ENCODE peak calls at places on chromosomes 16 and 17, in eight cellular contexts. E is CD8-positive, alpha-beta memory T cell; A is GM23338; O is breast epithelium; B is SJSA1; Z is pancreas; G is lower leg skin; T is testis. P is an unnamed sample.

GRCh38 chr16:27346818-27347217 is 33.0 kb downstream of the IL4R start:
- DNase-seq in E (no peak), A (no peak), O (no peak), B (no peak), Z (no peak), G (no peak), T (no peak), P (no peak)

GRCh38 chr16:58114827-58115825 is 14.1 kb downstream of the CFAP20 start:
- DNase-seq in E (no peak), A (no peak), O (no peak), B (no peak), Z (no peak), G (no peak), T (no peak), P (no peak)

GRCh38 chr17:66426397-66427033 is 124.1 kb downstream of the PRKCA start:
- DNase-seq in E (no peak), A (peak; percentile 65), O (no peak), B (no peak), Z (no peak), G (no peak), T (no peak), P (no peak)

GRCh38 chr16:1877804-1878203 is 5.8 kb upstream of the MEIOB start:
- DNase-seq in E (no peak), A (no peak), O (no peak), B (no peak), Z (no peak), G (no peak), T (no peak), P (no peak)

GRCh38 chr17:56781944-56782737 is 51.6 kb downstream of the C17orf67 start:
- DNase-seq in E (no peak), A (no peak), O (no peak), B (no peak), Z (no peak), G (no peak), T (no peak), P (no peak)

GRCh38 chr17:3993493-3994220 is 29.4 kb upstream of the ATP2A3 start:
- DNase-seq in E (no peak), A (no peak), O (no peak), B (no peak), Z (no peak), G (no peak), T (no peak), P (no peak)

GRCh38 chr17:16171613-16172012 is 43.7 kb downstream of the NCOR1 start:
- DNase-seq in E (no peak), A (no peak), O (no peak), B (no peak), Z (peak; percentile 9), G (no peak), T (no peak), P (no peak)

GRCh38 chr17:36597866-36598777 is 3.3 kb upstream of the MRM1 start:
- DNase-seq in E (no peak), A (no peak), O (no peak), B (no peak), Z (no peak), G (no peak), T (no peak), P (no peak)

GRCh38 chr17:661509-661908 is 53.1 kb downstream of the VPS53 start:
- DNase-seq in E (no peak), A (no peak), O (no peak), B (no peak), Z (no peak), G (no peak), T (no peak), P (no peak)

GRCh38 chr16:71439531-71439930 is 2.3 kb downstream of the TLE7 start:
- DNase-seq in E (no peak), A (no peak), O (no peak), B (no peak), Z (no peak), G (no peak), T (no peak), P (no peak)

GRCh38 chr17:77424585-77425344 is 284.0 kb downstream of the SEC14L1 start:
- DNase-seq in E (no peak), A (no peak), O (peak; percentile 79), B (peak; percentile 99), Z (peak; percentile 60), G (peak; percentile 83), T (peak; percentile 96), P (peak; percentile 92)

GRCh38 chr17:28357061-28357900 is at the start of gene POLDIP2:
- DNase-seq in E (peak; percentile 94), A (peak; percentile 97), O (peak; percentile 94), B (peak; percentile 95), Z (peak; percentile 94), G (peak; percentile 94), T (peak; percentile 94), P (peak; percentile 95)

GRCh38 chr16:424033-424622 is 1.3 kb upstream of the RAB11FIP3 start:
- DNase-seq in E (no peak), A (no peak), O (peak; percentile 94), B (peak; percentile 84), Z (no peak), G (peak; percentile 89), T (peak; percentile 78), P (peak; percentile 25)
- H3K4me3 ChIP-seq in E (peak overlapping the region; percentile 78), A (peak overlapping the region; percentile 77), O (peak overlapping the region; percentile 71), B (peak overlapping the region; percentile 52), Z (no peak overlapping the region), G (no peak overlapping the region), T (peak overlapping the region; percentile 62), P (no peak overlapping the region)

GRCh38 chr17:79802736-79803420 is 6.0 kb upstream of the CBX8 start:
- DNase-seq in E (no peak), A (peak; percentile 65), O (no peak), B (no peak), Z (no peak), G (no peak), T (no peak), P (no peak)

GRCh38 chr17:79806863-79807720 is 10.2 kb upstream of the CBX8 start:
- DNase-seq in E (no peak), A (no peak), O (no peak), B (no peak), Z (no peak), G (no peak), T (no peak), P (no peak)

GRCh38 chr17:79803421-79803996 is 6.6 kb upstream of the CBX8 start:
- DNase-seq in E (no peak), A (peak; percentile 42), O (no peak), B (no peak), Z (no peak), G (no peak), T (no peak), P (no peak)

GRCh38 chr17:79803997-79804855 is 7.3 kb upstream of the CBX8 start:
- DNase-seq in E (no peak), A (peak; percentile 86), O (no peak), B (no peak), Z (no peak), G (no peak), T (no peak), P (no peak)

DNA sequence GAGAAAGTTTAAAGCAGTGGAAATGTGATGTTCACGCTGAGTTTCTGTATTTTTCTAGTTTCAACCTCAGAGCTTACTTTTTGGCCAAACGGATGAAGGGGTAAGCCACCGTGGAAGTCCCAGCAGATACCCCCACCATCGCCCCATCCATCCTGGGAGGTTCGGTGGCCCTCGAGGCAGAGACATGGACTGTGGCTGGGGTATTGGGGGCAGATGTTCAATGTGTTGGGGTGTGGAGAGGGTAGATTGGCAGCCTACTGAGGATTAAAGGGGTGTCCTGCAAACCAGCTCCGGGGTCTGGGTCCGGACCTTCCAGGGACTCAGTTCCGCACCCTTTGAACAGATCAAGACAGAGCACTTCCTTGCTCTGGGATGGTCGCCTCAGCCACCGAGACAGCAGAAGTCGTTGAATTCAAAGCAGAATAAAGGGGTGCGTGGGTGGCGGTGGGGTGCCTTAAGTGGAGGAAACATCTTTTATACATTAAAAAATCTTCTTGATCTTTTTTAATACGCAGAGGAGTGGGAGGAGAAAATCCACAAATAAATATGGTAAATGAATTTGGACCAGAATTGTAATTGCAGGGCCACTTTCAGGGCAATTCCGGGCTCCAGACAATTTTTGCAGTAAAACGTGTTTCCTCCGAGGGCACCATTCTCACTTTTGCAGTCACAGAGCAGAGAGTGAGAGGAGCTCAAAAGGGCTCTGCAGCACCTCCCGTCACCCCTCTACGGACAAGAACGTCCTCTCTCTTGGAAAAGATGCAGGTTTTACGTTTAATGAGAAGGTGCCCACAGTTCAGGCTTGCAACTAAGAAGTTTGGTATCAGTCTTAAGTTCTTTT is 8.2 kb upstream of the CBX8 start:
- DNase-seq in E (no peak), A (no peak), O (no peak), B (no peak), Z (no peak), G (no peak), T (no peak), P (no peak)
- H3K4me3 ChIP-seq in E (no peak overlapping the region), A (peak overlapping the region; percentile 41), O (no peak overlapping the region), B (no peak overlapping the region), Z (no peak overlapping the region), G (no peak overlapping the region), T (no peak overlapping the region), P (no peak overlapping the region)

GRCh38 chr17:2975469-2975958 is 87.9 kb downstream of the OR1D5 start:
- DNase-seq in E (no peak), A (no peak), O (peak; percentile 29), B (no peak), Z (no peak), G (no peak), T (peak; percentile 52), P (peak; percentile 20)
- H3K4me3 ChIP-seq in E (no peak overlapping the region), A (no peak overlapping the region), O (peak overlapping the region; percentile 55), B (no peak overlapping the region), Z (peak overlapping the region; percentile 21), G (no peak overlapping the region), T (no peak overlapping the region), P (no peak overlapping the region)

GRCh38 chr16:24730914-24731313 is 1.5 kb downstream of the TNRC6A start:
- DNase-seq in E (no peak), A (no peak), O (no peak), B (no peak), Z (no peak), G (no peak), T (no peak), P (no peak)

GRCh38 chr16:24729243-24729966 is at the start of gene TNRC6A:
- DNase-seq in E (peak; percentile 79), A (peak; percentile 92), O (peak; percentile 80), B (peak; percentile 95), Z (peak; percentile 91), G (peak; percentile 84), T (peak; percentile 90), P (peak; percentile 90)

GRCh38 chr16:24729967-24730815 is 740 bp downstream of the TNRC6A start:
- DNase-seq in E (no peak), A (peak; percentile 51), O (no peak), B (no peak), Z (peak; percentile 34), G (peak; percentile 26), T (peak; percentile 83), P (peak; percentile 30)

GRCh38 chr16:24734382-24734781 is 4.9 kb downstream of the TNRC6A start:
- DNase-seq in E (no peak), A (no peak), O (no peak), B (no peak), Z (no peak), G (no peak), T (no peak), P (no peak)

DNA sequence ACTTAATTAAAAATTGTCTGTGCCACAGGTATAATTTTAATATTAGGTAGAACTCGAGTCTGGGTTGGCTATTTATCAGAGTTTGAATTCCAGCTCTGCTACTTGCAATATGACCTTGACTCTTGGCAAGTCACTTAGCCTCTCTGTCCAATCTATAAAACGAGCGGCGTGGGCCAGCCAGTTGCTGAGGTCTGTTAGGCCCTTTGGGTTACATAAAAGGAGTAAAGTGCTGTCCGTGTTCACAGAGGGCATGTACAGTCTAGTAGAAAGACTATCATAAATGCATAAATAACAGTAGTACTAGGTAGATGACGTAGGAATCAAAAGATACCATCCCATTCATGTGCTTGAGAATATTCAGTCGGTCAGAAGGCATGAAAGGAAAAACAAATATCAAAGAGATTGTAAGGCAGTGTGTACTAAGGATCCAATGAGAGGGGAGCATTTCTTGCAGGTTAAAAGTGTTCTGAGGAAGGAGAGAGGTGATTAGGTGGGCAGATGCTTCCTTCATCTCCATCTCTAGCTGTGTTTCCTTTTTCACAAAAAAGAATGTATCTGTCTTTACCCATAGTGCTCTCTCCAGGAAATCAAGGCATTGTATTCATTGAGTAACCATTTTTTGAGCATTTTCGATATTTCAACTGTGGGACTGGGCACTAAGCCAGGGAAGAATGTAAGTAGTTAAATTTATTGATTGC is 2.4 kb downstream of the TNRC6A start:
- DNase-seq in E (no peak), A (no peak), O (no peak), B (no peak), Z (peak; percentile 64), G (no peak), T (peak; percentile 67), P (peak; percentile 8)
- H3K4me3 ChIP-seq in E (peak overlapping the region; percentile 5), A (peak overlapping the region; percentile 91), O (peak overlapping the region; percentile 79), B (no peak overlapping the region), Z (peak overlapping the region; percentile 86), G (no peak overlapping the region), T (peak overlapping the region; percentile 67), P (no peak overlapping the region)

P was measured in thyroid gland.